ENCODE peak calls at places on chromosomes 11 and 22, in nine cellular contexts. One of them, this sample, is unnamed.

GRCh38 chr11:63869686-63870085 is 30.8 kb downstream of the MARK2 start:
- DNase-seq in HFFc6: no peak
- DNase-seq in uterus: no peak
- DNase-seq in BE2C: no peak
- DNase-seq in AG09319: no peak
- DNase-seq in pancreas: no peak
- DNase-seq in AG09309: no peak
- DNase-seq in Panc1: no peak
- DNase-seq in lower leg skin: no peak
- DNase-seq in this sample: no peak

GRCh38 chr11:57370251-57370650 is 10.7 kb downstream of the PRG3 start:
- DNase-seq in Panc1: no peak
- DNase-seq in AG09309: peak
- DNase-seq in HFFc6: peak
- DNase-seq in BE2C: no peak
- DNase-seq in uterus: no peak
- DNase-seq in AG09319: no peak
- DNase-seq in lower leg skin: no peak
- DNase-seq in pancreas: no peak
- DNase-seq in this sample: no peak

GRCh38 chr11:92128026-92128425 is 96.6 kb upstream of the FAT3 start:
- DNase-seq in uterus: no peak
- DNase-seq in BE2C: no peak
- DNase-seq in Panc1: no peak
- DNase-seq in HFFc6: no peak
- DNase-seq in AG09319: no peak
- DNase-seq in pancreas: no peak
- DNase-seq in lower leg skin: no peak
- DNase-seq in AG09309: no peak
- DNase-seq in this sample: no peak

GRCh38 chr11:111759375-111759774 is 6.8 kb downstream of the PPP2R1B start:
- DNase-seq in uterus: no peak
- DNase-seq in BE2C: no peak
- DNase-seq in Panc1: no peak
- DNase-seq in pancreas: no peak
- DNase-seq in HFFc6: no peak
- DNase-seq in lower leg skin: no peak
- DNase-seq in AG09309: no peak
- DNase-seq in AG09319: no peak
- DNase-seq in this sample: no peak

GRCh38 chr22:23418159-23418788 is 161.8 kb downstream of the IGLL1 start:
- DNase-seq in Panc1: no peak
- DNase-seq in uterus: no peak
- DNase-seq in pancreas: no peak
- DNase-seq in BE2C: peak
- DNase-seq in AG09309: no peak
- DNase-seq in HFFc6: no peak
- DNase-seq in lower leg skin: no peak
- DNase-seq in AG09319: no peak
- DNase-seq in this sample: peak

GRCh38 chr22:49993649-49994360 is 18.8 kb downstream of the IL17REL start:
- DNase-seq in AG09309: no peak
- DNase-seq in Panc1: no peak
- DNase-seq in BE2C: peak
- DNase-seq in AG09319: no peak
- DNase-seq in lower leg skin: no peak
- DNase-seq in pancreas: no peak
- DNase-seq in HFFc6: no peak
- DNase-seq in uterus: no peak
- DNase-seq in this sample: peak

GRCh38 chr11:87460842-87461637 is 423.3 kb downstream of the TMEM135 start:
- DNase-seq in uterus: no peak
- DNase-seq in lower leg skin: no peak
- DNase-seq in AG09309: no peak
- DNase-seq in pancreas: no peak
- DNase-seq in HFFc6: no peak
- DNase-seq in Panc1: no peak
- DNase-seq in AG09319: no peak
- DNase-seq in BE2C: no peak
- DNase-seq in this sample: no peak

GRCh38 chr11:36345084-36345511 is 49.0 kb downstream of the PRR5L start:
- DNase-seq in lower leg skin: no peak
- DNase-seq in HFFc6: no peak
- DNase-seq in Panc1: no peak
- DNase-seq in BE2C: no peak
- DNase-seq in AG09319: no peak
- DNase-seq in pancreas: no peak
- DNase-seq in AG09309: no peak
- DNase-seq in uterus: no peak
- DNase-seq in this sample: no peak

GRCh38 chr22:22848364-22848866 is 39.2 kb upstream of the IGLL5 start:
- DNase-seq in Panc1: peak
- DNase-seq in uterus: no peak
- DNase-seq in BE2C: peak
- DNase-seq in AG09309: no peak
- DNase-seq in AG09319: peak
- DNase-seq in HFFc6: no peak
- DNase-seq in pancreas: peak
- DNase-seq in lower leg skin: peak
- DNase-seq in this sample: no peak

GRCh38 chr11:14310696-14311095 is 48.3 kb downstream of the RRAS2 start:
- DNase-seq in uterus: no peak
- DNase-seq in AG09319: peak
- DNase-seq in pancreas: no peak
- DNase-seq in lower leg skin: no peak
- DNase-seq in BE2C: no peak
- DNase-seq in Panc1: no peak
- DNase-seq in AG09309: peak
- DNase-seq in HFFc6: no peak
- DNase-seq in this sample: no peak

GRCh38 chr11:128522943-128523518 is 64.3 kb downstream of the ETS1 start:
- DNase-seq in Panc1: no peak
- DNase-seq in HFFc6: no peak
- DNase-seq in AG09309: no peak
- DNase-seq in BE2C: no peak
- DNase-seq in pancreas: no peak
- DNase-seq in uterus: no peak
- DNase-seq in AG09319: no peak
- DNase-seq in lower leg skin: no peak
- DNase-seq in this sample: no peak

GRCh38 chr22:45565973-45566372 is 63.3 kb downstream of the FBLN1 start:
- DNase-seq in HFFc6: no peak
- DNase-seq in Panc1: no peak
- DNase-seq in BE2C: no peak
- DNase-seq in AG09319: no peak
- DNase-seq in uterus: no peak
- DNase-seq in pancreas: no peak
- DNase-seq in lower leg skin: no peak
- DNase-seq in AG09309: no peak
- DNase-seq in this sample: no peak

GRCh38 chr11:34245043-34245442 is 112.8 kb downstream of the ABTB2 start:
- DNase-seq in pancreas: no peak
- DNase-seq in HFFc6: no peak
- DNase-seq in BE2C: no peak
- DNase-seq in uterus: no peak
- DNase-seq in AG09319: no peak
- DNase-seq in AG09309: no peak
- DNase-seq in Panc1: no peak
- DNase-seq in lower leg skin: no peak
- DNase-seq in this sample: no peak

GRCh38 chr11:44912270-44912987 is 38.3 kb downstream of the TP53I11 start:
- DNase-seq in AG09309: no peak
- DNase-seq in Panc1: no peak
- DNase-seq in AG09319: no peak
- DNase-seq in BE2C: no peak
- DNase-seq in uterus: no peak
- DNase-seq in HFFc6: no peak
- DNase-seq in lower leg skin: no peak
- DNase-seq in pancreas: no peak
- DNase-seq in this sample: no peak

GRCh38 chr11:106420048-106420665 is 342.7 kb downstream of the AASDHPPT start:
- DNase-seq in pancreas: no peak
- DNase-seq in AG09319: no peak
- DNase-seq in Panc1: no peak
- DNase-seq in HFFc6: no peak
- DNase-seq in BE2C: no peak
- DNase-seq in lower leg skin: no peak
- DNase-seq in uterus: no peak
- DNase-seq in AG09309: no peak
- DNase-seq in this sample: no peak

GRCh38 chr11:106410902-106411301 is 333.4 kb downstream of the AASDHPPT start:
- DNase-seq in uterus: no peak
- DNase-seq in AG09309: no peak
- DNase-seq in pancreas: no peak
- DNase-seq in BE2C: no peak
- DNase-seq in AG09319: no peak
- DNase-seq in lower leg skin: no peak
- DNase-seq in Panc1: no peak
- DNase-seq in HFFc6: no peak
- DNase-seq in this sample: no peak

GRCh38 chr11:106418786-106419185 is 341.3 kb downstream of the AASDHPPT start:
- DNase-seq in AG09309: no peak
- DNase-seq in HFFc6: no peak
- DNase-seq in pancreas: no peak
- DNase-seq in BE2C: no peak
- DNase-seq in uterus: no peak
- DNase-seq in lower leg skin: no peak
- DNase-seq in AG09319: no peak
- DNase-seq in Panc1: no peak
- DNase-seq in this sample: no peak

GRCh38 chr11:106413222-106413621 is 335.8 kb downstream of the AASDHPPT start:
- DNase-seq in pancreas: no peak
- DNase-seq in Panc1: no peak
- DNase-seq in lower leg skin: no peak
- DNase-seq in uterus: no peak
- DNase-seq in AG09309: no peak
- DNase-seq in HFFc6: no peak
- DNase-seq in AG09319: no peak
- DNase-seq in BE2C: no peak
- DNase-seq in this sample: no peak

GRCh38 chr11:106415510-106415909 is 338.0 kb downstream of the AASDHPPT start:
- DNase-seq in AG09309: no peak
- DNase-seq in AG09319: no peak
- DNase-seq in BE2C: no peak
- DNase-seq in uterus: no peak
- DNase-seq in pancreas: no peak
- DNase-seq in HFFc6: no peak
- DNase-seq in lower leg skin: no peak
- DNase-seq in Panc1: no peak
- DNase-seq in this sample: no peak
- TF ChIP-seq CTCF in AG09309: no peak
- TF ChIP-seq CTCF in AG09319: no peak
- TF ChIP-seq CTCF in BE2C: no peak
- TF ChIP-seq CTCF in uterus: no peak
- TF ChIP-seq CTCF in pancreas: no peak
- TF ChIP-seq CTCF in HFFc6: peak
- TF ChIP-seq CTCF in lower leg skin: no peak
- TF ChIP-seq CTCF in Panc1: no peak
- TF ChIP-seq CTCF in this sample: no peak

DNA sequence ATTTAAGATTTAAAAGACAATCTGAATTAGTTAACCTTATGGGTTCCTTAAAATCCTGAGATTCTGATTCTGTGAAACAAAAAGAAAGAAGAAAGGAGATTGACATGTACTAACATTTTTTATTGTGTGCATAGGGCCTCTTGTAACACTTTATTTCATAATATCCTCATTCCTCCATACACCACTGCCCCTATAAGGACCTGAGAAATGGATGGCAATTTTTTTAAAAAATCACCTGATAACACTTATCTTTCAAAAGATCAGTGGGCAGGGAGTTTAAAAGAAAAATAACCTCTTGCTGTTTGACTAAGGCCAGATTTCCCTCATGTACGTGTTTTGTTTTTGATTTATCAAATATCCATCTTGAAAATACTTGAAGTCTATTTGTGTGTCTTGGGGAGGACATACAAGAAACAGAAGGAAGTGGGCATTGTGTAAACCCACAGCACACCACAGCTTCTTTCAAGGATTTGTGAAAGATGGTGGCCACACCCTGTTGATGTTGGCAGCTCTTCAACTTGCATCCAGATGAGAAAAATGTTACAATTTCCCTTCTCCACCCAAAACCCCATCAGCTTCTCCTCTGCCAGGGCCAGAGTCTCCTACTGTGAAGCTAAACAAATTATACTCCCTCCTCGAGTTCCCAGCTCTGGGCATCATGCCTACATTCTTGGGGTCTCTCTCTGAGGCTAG is 35.0 kb upstream of the MPEG1 start:
- DNase-seq in lower leg skin: peak
- DNase-seq in HFFc6: no peak
- DNase-seq in AG09309: peak
- DNase-seq in Panc1: no peak
- DNase-seq in uterus: no peak
- DNase-seq in pancreas: no peak
- DNase-seq in BE2C: no peak
- DNase-seq in AG09319: peak
- DNase-seq in this sample: no peak
- TF ChIP-seq CTCF in lower leg skin: no peak
- TF ChIP-seq CTCF in HFFc6: no peak
- TF ChIP-seq CTCF in AG09309: no peak
- TF ChIP-seq CTCF in Panc1: no peak
- TF ChIP-seq CTCF in uterus: no peak
- TF ChIP-seq CTCF in pancreas: no peak
- TF ChIP-seq CTCF in BE2C: no peak
- TF ChIP-seq CTCF in AG09319: no peak
- TF ChIP-seq CTCF in this sample: no peak

DNA sequence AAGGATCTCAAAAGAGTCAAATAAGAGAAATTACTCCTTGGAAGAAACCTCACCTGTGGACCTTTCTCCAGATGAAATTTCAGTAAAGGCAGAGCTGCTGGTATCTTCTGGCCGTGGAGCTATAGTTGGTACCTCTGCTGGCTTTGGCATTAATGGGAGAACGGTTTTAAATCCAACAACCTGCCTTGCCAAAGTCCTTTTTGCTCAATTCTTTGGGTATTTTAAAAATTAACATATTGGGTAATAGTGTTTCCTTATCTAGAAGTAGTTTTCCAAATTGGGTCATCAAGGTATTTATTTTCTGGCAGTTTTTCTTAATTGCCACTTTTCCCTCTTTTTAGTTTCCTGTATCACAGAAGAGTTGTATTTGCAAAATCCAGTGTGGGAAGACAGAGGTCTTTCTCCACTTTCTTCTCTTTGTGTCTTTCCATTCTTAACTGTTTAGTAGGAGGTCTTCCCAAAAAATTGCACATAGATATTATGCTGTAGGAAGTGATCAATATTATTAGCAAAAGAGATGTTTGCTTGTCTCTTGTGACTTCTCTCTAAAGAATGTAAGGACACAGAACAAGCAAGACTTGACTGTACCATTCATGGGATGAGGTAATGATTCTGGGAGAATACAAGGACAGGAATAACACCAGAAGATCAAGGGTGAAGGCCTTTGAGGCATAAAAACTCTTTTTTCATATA is at the start of gene SAA4:
- DNase-seq in AG09309: no peak
- DNase-seq in pancreas: no peak
- DNase-seq in HFFc6: no peak
- DNase-seq in lower leg skin: no peak
- DNase-seq in uterus: no peak
- DNase-seq in Panc1: no peak
- DNase-seq in AG09319: no peak
- DNase-seq in BE2C: no peak
- DNase-seq in this sample: no peak
- TF ChIP-seq CTCF in AG09309: no peak
- TF ChIP-seq CTCF in pancreas: no peak
- TF ChIP-seq CTCF in HFFc6: no peak
- TF ChIP-seq CTCF in lower leg skin: no peak
- TF ChIP-seq CTCF in uterus: no peak
- TF ChIP-seq CTCF in Panc1: no peak
- TF ChIP-seq CTCF in AG09319: no peak
- TF ChIP-seq CTCF in BE2C: no peak
- TF ChIP-seq CTCF in this sample: no peak

GRCh38 chr22:41762980-41763779 is 37.3 kb upstream of the CCDC134 start:
- DNase-seq in AG09309: no peak
- DNase-seq in lower leg skin: no peak
- DNase-seq in AG09319: no peak
- DNase-seq in uterus: no peak
- DNase-seq in BE2C: peak
- DNase-seq in Panc1: no peak
- DNase-seq in pancreas: no peak
- DNase-seq in HFFc6: no peak
- DNase-seq in this sample: no peak
- TF ChIP-seq CTCF in AG09309: peak
- TF ChIP-seq CTCF in lower leg skin: no peak
- TF ChIP-seq CTCF in AG09319: peak
- TF ChIP-seq CTCF in uterus: no peak
- TF ChIP-seq CTCF in BE2C: peak
- TF ChIP-seq CTCF in Panc1: peak
- TF ChIP-seq CTCF in pancreas: no peak
- TF ChIP-seq CTCF in HFFc6: peak
- TF ChIP-seq CTCF in this sample: peak